ENCODE peak calls at places on chromosomes 5 and 9, in five cellular contexts. B is retinal pigment epithelial cell, E is transverse colon, J is psoas muscle, T is neural crest cell. M is an unnamed sample.
A peak's percentile ranks its signal among the peaks of the same experiment; 100 is the strongest.

GRCh38 chr5:11037941-11038340 is 276.9 kb upstream of the DAP start:
- DNase-seq in T (no peak), J (no peak), B (no peak), E (no peak), M (no peak)

GRCh38 chr9:104896131-104896530 is 31.8 kb downstream of the ABCA1 start:
- DNase-seq in T (no peak), B (no peak), E (no peak), J (no peak), M (no peak)

GRCh38 chr5:141816598-141817399 is 61.4 kb downstream of the PCDH1 start:
- DNase-seq in J (no peak), E (no peak), B (no peak), T (no peak), M (no peak)

GRCh38 chr5:180070726-180071417 is 687 bp downstream of the RNF130 start:
- DNase-seq in B (no peak), E (peak; percentile 33), T (peak; percentile 39), J (no peak), M (no peak)

GRCh38 chr5:958701-959571 is 49.7 kb upstream of the NKD2 start:
- DNase-seq in B (peak; percentile 13), E (peak; percentile 27), J (peak; percentile 73), T (no peak), M (peak; percentile 7)

GRCh38 chr9:125655074-125655633 is 51.9 kb downstream of the MAPKAP1 start:
- DNase-seq in T (no peak), J (no peak), B (no peak), E (no peak), M (no peak)

GRCh38 chr5:33530183-33530962 is 89.6 kb downstream of the TARS1 start:
- DNase-seq in E (no peak), T (no peak), B (no peak), J (no peak), M (no peak)

GRCh38 chr5:169202969-169203368 is 98.0 kb downstream of the SLIT3 start:
- DNase-seq in T (no peak), E (no peak), J (no peak), B (no peak), M (no peak)

GRCh38 chr5:136036991-136037705 is 8.4 kb downstream of the TGFBI start:
- DNase-seq in B (peak; percentile 54), T (no peak), J (peak; percentile 70), E (peak; percentile 48), M (no peak)

GRCh38 chr5:1538276-1538675 is 14.5 kb upstream of the LPCAT1 start:
- DNase-seq in B (no peak), J (peak; percentile 24), T (no peak), E (no peak), M (no peak)

GRCh38 chr9:127772603-127773002 is 5.9 kb downstream of the SH2D3C start:
- DNase-seq in J (no peak), E (no peak), B (no peak), T (no peak), M (no peak)

GRCh38 chr5:569358-569867 is 42.7 kb upstream of the CEP72 start:
- DNase-seq in T (no peak), E (no peak), J (peak; percentile 30), B (no peak), M (no peak)

GRCh38 chr5:104179057-104179456 is 616.5 kb upstream of the NUDT12 start:
- DNase-seq in E (peak; percentile 34), J (no peak), B (no peak), T (no peak), M (no peak)

GRCh38 chr9:134971196-134971595 is 53.5 kb upstream of the FCN1 start:
- DNase-seq in E (no peak), B (no peak), T (no peak), J (peak; percentile 7), M (no peak)

GRCh38 chr5:159764283-159764927 is 151.9 kb upstream of the ADRA1B start:
- DNase-seq in T (no peak), J (no peak), E (no peak), B (peak; percentile 41), M (no peak)

GRCh38 chr9:34992376-34992951 is 2.9 kb downstream of the DNAJB5 start:
- DNase-seq in T (no peak), J (peak; percentile 97), E (peak; percentile 26), B (peak; percentile 91), M (no peak)

GRCh38 chr5:73763300-73764032 is 137.5 kb downstream of the ARHGEF28 start:
- DNase-seq in E (no peak), J (no peak), B (no peak), T (no peak), M (no peak)

GRCh38 chr5:133565993-133566392 is 46.3 kb downstream of the FSTL4 start:
- DNase-seq in E (no peak), J (no peak), T (peak; percentile 60), B (no peak), M (peak; percentile 50)

GRCh38 chr9:15404171-15404570 is 18.5 kb upstream of the SNAPC3 start:
- DNase-seq in T (no peak), E (no peak), B (no peak), J (no peak), M (no peak)

GRCh38 chr5:122264610-122265009 is 47.4 kb upstream of the SNCAIP start:
- DNase-seq in E (no peak), J (no peak), B (no peak), T (no peak), M (no peak)

GRCh38 chr5:86684222-86684621 is 66.5 kb downstream of the COX7C start:
- DNase-seq in T (no peak), E (no peak), B (no peak), J (no peak), M (no peak)

GRCh38 chr9:13127164-13127563 is 152.3 kb downstream of the MPDZ start:
- DNase-seq in T (no peak), B (no peak), E (no peak), J (no peak), M (no peak)

GRCh38 chr5:94983861-94984535 is 300.9 kb downstream of the MCTP1 start:
- DNase-seq in J (no peak), E (no peak), T (no peak), B (peak; percentile 57), M (no peak)

GRCh38 chr5:647311-647710 is 35.2 kb downstream of the CEP72 start:
- DNase-seq in J (no peak), T (no peak), B (no peak), E (no peak), M (no peak)

DNA sequence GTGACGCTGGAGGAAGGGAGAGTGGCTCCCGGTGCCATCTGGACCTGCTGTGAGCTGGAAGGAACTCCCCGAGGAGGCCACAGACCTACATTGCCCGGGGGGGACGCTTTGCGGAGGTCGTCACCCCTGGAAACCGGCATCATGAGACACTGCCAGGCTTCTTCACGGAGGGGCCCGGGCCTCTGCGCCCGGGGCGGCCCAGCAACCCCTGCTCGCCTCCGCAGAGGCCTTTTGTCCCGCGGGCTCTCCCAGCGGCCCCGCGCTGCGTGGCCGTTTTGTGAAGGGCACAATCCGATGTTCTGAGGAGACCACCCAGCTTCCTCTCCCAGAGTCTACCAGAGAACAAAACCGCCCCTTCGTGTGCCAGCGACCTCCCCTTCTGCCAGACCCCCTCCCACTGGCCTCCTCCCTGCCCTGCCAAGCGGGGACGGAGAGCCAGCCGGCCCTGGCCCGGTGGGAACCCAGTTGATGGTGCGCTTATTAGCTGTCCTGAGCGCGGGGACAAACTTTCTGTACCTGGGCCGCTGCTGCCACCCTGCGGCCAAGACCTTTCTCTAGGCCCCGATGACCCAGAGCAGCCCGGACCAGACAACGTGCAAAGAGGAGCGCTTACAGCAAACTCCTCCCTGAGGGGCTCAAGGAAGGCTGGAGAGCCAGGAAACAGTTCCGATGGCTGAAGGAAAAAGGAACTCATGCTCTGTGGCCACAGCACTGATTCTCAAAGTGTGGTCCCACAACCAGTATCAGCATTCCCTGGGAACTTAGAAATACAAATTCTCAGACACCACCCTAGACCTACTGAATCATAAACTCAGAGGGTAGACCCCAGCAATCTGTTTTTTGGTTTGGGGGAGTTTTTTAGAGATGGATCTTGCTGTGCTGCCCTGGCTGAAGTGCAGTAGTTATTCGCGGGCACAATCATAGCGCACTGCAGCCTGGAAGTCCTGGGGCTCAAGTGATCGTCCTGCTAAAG is 86.7 kb downstream of the SLC1A3 start:
- DNase-seq in E (peak; percentile 60), T (peak; percentile 74), B (no peak), J (peak; percentile 91), M (peak; percentile 68)
- TF ChIP-seq CTCF in E (peak; percentile 44), T (peak; percentile 83), B (peak; percentile 82), J (peak; percentile 73), M (peak; percentile 86)

GRCh38 chr5:143404416-143405062 is 1.1 kb upstream of the NR3C1 start:
- DNase-seq in T (peak; percentile 18), J (peak; percentile 90), E (peak; percentile 78), B (peak; percentile 61), M (no peak)

GRCh38 chr5:143405747-143406098 is 2.2 kb upstream of the NR3C1 start:
- DNase-seq in B (no peak), E (no peak), T (no peak), J (no peak), M (no peak)

GRCh38 chr5:143406408-143406807 is 2.9 kb upstream of the NR3C1 start:
- DNase-seq in E (no peak), B (no peak), J (no peak), T (no peak), M (no peak)

GRCh38 chr5:143403607-143404415 is at the start of gene NR3C1:
- DNase-seq in J (peak; percentile 95), T (peak; percentile 52), E (peak; percentile 88), B (no peak), M (peak; percentile 61)

GRCh38 chr5:143405063-143405746 is 1.7 kb upstream of the NR3C1 start:
- DNase-seq in T (peak; percentile 88), E (peak; percentile 87), B (no peak), J (peak; percentile 95), M (peak; percentile 67)
- TF ChIP-seq CTCF in T (no peak), E (no peak), B (no peak), J (no peak), M (peak; percentile 29)

GRCh38 chr5:75667586-75667985 is 49.7 kb downstream of the POC5 start:
- DNase-seq in T (no peak), E (no peak), J (no peak), B (no peak), M (no peak)
- TF ChIP-seq CTCF in T (peak; percentile 17), E (no peak), J (no peak), B (peak; percentile 2), M (no peak)

GRCh38 chr5:139688712-139689413 is 40.7 kb downstream of the CXXC5 start:
- DNase-seq in E (no peak), J (no peak), T (no peak), B (no peak), M (no peak)

GRCh38 chr5:139691275-139691629 is 43.1 kb downstream of the CXXC5 start:
- DNase-seq in B (no peak), J (no peak), E (no peak), T (no peak), M (no peak)

GRCh38 chr5:139689631-139690384 is 41.7 kb downstream of the CXXC5 start:
- DNase-seq in T (no peak), E (peak; percentile 37), J (no peak), B (no peak), M (peak; percentile 34)

GRCh38 chr5:139692148-139692547 is 44.0 kb downstream of the CXXC5 start:
- DNase-seq in T (no peak), B (no peak), E (no peak), J (no peak), M (no peak)

GRCh38 chr5:139690385-139691274 is 42.5 kb downstream of the CXXC5 start:
- DNase-seq in J (no peak), T (no peak), E (no peak), B (peak; percentile 80), M (no peak)
- TF ChIP-seq CTCF in J (no peak), T (no peak), E (no peak), B (no peak), M (no peak)

DNA sequence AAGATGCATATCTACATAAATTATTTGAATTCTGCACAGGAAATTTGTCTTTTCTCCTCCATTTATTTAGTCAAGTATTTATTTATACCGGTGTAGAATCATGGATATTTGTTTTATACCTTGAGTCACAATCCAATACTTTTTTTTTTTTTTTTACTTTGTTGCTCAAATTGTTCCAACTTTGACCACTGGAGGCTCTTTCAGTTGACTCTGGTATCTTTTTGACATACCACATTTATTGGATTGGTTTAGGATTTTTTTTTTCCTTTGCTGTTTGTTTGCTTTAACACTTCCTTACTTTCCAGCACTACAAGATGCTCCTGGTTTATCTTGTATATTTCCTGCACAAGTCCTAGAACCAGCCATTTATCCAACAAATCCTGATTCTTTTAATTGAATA is 543.1 kb upstream of the RIOK2 start:
- DNase-seq in J (no peak), T (no peak), E (no peak), B (no peak), M (no peak)
- TF ChIP-seq CTCF in J (no peak), T (peak; percentile 41), E (no peak), B (peak; percentile 22), M (peak; percentile 23)